ENCODE peak calls at places on chromosomes 1 and 21, in five cellular contexts. S, O, G, W and L are unnamed samples.

GRCh38 chr21:43467785-43468184 is 40.9 kb upstream of the SIK1 start:
- DNase-seq in W (peak), O (no peak), S (no peak), G (peak), L (no peak)

GRCh38 chr1:50103615-50104081 is 5.1 kb upstream of the ELAVL4 start:
- DNase-seq in S (no peak), O (no peak), W (no peak), G (no peak), L (no peak)

GRCh38 chr1:204513117-204513716 is 3.0 kb upstream of the MDM4 start:
- DNase-seq in S (no peak), G (no peak), W (no peak), O (peak), L (no peak)

GRCh38 chr21:41962425-41962966 is 8.7 kb upstream of the C2CD2 start:
- DNase-seq in O (no peak), G (no peak), S (no peak), W (no peak), L (no peak)

GRCh38 chr1:24415910-24416665 is 486 bp downstream of the NIPAL3 start:
- DNase-seq in O (no peak), S (no peak), G (peak), W (no peak), L (peak)

GRCh38 chr1:18944810-18945209 is 11.7 kb downstream of the IFFO2 start:
- DNase-seq in W (no peak), G (no peak), O (no peak), S (no peak), L (no peak)

GRCh38 chr1:40650075-40650474 is 15.4 kb downstream of the RIMS3 start:
- DNase-seq in S (no peak), O (no peak), G (peak), W (no peak), L (no peak)

GRCh38 chr1:164716992-164717703 is 158.2 kb downstream of the PBX1 start:
- DNase-seq in O (no peak), S (no peak), G (no peak), W (no peak), L (peak)

GRCh38 chr1:172582889-172583288 is 49.9 kb downstream of the SUCO start:
- DNase-seq in O (no peak), W (no peak), G (no peak), S (no peak), L (no peak)

GRCh38 chr1:64265141-64265540 is 61.7 kb downstream of the UBE2U start:
- DNase-seq in W (no peak), G (no peak), O (no peak), S (no peak), L (peak)

GRCh38 chr1:153957744-153958110 is 685 bp downstream of the CRTC2 start:
- DNase-seq in G (no peak), W (no peak), O (peak), S (no peak), L (no peak)

GRCh38 chr1:1619917-1620361 is 4.6 kb downstream of the MIB2 start:
- DNase-seq in O (no peak), W (peak), S (no peak), G (no peak), L (no peak)

GRCh38 chr1:74703386-74704182 is 29.3 kb downstream of the CRYZ start:
- DNase-seq in G (no peak), S (no peak), W (no peak), O (no peak), L (no peak)

GRCh38 chr1:54542120-54542961 is 5.7 kb upstream of the ACOT11 start:
- DNase-seq in O (peak), S (peak), G (peak), W (peak), L (peak)

GRCh38 chr1:218463194-218464156 is 118.3 kb downstream of the TGFB2 start:
- DNase-seq in G (no peak), S (peak), O (no peak), W (peak), L (peak)

GRCh38 chr1:118989878-118990378 is 1.8 kb upstream of the TBX15 start:
- DNase-seq in O (no peak), G (no peak), W (no peak), S (peak), L (no peak)

GRCh38 chr1:172002725-172003345 is 161.5 kb downstream of the DNM3 start:
- DNase-seq in O (no peak), W (no peak), G (no peak), S (no peak), L (peak)

GRCh38 chr1:74731399-74732052 is 1.3 kb downstream of the CRYZ start:
- DNase-seq in W (no peak), O (no peak), G (no peak), S (no peak), L (peak)

GRCh38 chr1:198838022-198838342 is 199.1 kb downstream of the PTPRC start:
- DNase-seq in W (no peak), G (no peak), S (no peak), O (no peak), L (no peak)

GRCh38 chr21:41877901-41878830 is 978 bp downstream of the PRDM15 start:
- DNase-seq in O (no peak), G (peak), W (no peak), S (no peak), L (peak)

GRCh38 chr1:244269169-244269568 is 182.5 kb downstream of the ADSS2 start:
- DNase-seq in O (no peak), G (no peak), W (no peak), S (no peak), L (no peak)

GRCh38 chr1:16015491-16015890 is 2.4 kb downstream of the HSPB7 start:
- DNase-seq in S (no peak), O (no peak), G (no peak), W (no peak), L (no peak)

GRCh38 chr21:43866659-43867331 is 1.8 kb downstream of the AGPAT3 start:
- DNase-seq in O (peak), W (peak), G (peak), S (no peak), L (no peak)

GRCh38 chr1:230292739-230293720 is 133.1 kb downstream of the PGBD5 start:
- DNase-seq in G (peak), W (no peak), O (no peak), S (peak), L (no peak)

GRCh38 chr1:205991237-205991636 is 12.0 kb downstream of the RAB7B start:
- DNase-seq in O (no peak), G (no peak), W (no peak), S (no peak), L (peak)

GRCh38 chr1:206963740-206964139 is 6.5 kb downstream of the FCAMR start:
- DNase-seq in G (no peak), W (no peak), S (no peak), O (no peak), L (no peak)

GRCh38 chr1:236176337-236177336 is 34.3 kb downstream of the GPR137B start:
- DNase-seq in W (no peak), G (peak), S (no peak), O (no peak), L (no peak)

GRCh38 chr1:19918057-19918456 is 5.4 kb downstream of the PLA2G2E start:
- DNase-seq in S (peak), G (peak), W (no peak), O (peak), L (peak)

GRCh38 chr1:209673631-209674417 is 1.4 kb upstream of the G0S2 start:
- DNase-seq in O (no peak), G (peak), W (peak), S (no peak), L (peak)

GRCh38 chr1:30461640-30462039 is 261.7 kb downstream of the MATN1 start:
- DNase-seq in O (no peak), G (no peak), S (peak), W (no peak), L (no peak)

GRCh38 chr1:112465122-112465521 is 43.6 kb upstream of the WNT2B start:
- DNase-seq in O (no peak), S (no peak), G (no peak), W (no peak), L (peak)

GRCh38 chr1:43543567-43543966 is 12.9 kb downstream of the PTPRF start:
- DNase-seq in S (no peak), W (no peak), O (no peak), G (no peak), L (no peak)

GRCh38 chr1:86195281-86195680 is 38.7 kb upstream of the COL24A1 start:
- DNase-seq in O (no peak), S (no peak), W (no peak), G (no peak), L (no peak)

DNA sequence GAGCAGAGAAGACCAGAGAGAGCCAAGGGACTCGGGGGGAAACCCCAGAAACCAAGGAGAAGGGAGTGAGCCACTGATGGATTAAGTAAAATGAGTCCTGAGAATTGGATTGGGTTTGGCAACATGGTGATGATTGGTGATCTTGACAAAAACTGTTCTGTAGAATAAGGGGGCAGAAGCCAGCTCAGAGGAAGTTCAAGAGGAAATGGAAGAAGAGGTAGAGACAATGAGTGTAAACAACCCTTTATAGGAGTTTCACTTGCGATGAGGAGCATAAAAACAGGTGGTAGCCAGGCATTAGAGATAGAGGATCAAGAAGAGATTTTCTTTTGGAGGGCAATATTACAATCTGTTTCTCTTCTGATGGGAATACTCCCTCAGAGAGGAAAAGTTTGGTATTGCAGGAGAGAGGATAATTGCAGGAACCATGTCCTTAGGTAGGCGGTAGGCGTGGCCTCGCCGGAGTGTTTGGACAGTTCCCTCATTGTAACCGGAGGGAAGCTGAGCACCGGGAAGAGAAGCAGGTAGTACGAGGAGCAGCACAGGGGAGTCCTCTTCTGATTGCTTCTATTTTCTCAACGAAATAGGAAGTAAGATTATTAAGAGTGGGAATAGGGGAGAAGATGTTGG is 68.4 kb upstream of the TENT5C start:
- DNase-seq in O (no peak), W (peak), S (no peak), G (peak), L (no peak)
- H3K4me3 ChIP-seq in O (no peak), W (no peak), S (no peak), G (no peak), L (no peak)

DNA sequence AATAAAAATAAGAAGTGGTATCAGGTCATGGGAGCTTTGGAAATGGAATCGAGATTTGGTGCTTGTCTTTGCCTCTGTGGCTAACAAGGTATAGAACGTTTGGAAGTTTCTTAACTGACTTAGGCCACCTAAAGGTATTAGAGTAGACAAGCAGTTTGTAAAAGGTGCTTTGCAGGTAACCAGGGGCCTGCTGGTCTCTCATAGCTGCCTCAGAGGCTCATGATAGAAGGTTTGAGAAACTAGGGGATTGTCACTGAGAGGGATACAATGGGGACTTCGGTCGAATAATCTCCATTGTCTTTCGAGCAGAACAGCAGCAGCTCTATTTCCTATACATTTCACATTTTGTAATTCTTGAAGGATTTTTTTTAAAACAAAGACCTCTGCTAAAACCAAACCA is 37.6 kb downstream of the C21orf91 start:
- DNase-seq in O (no peak), W (no peak), S (no peak), G (no peak), L (no peak)
- TF ChIP-seq CTCF in O (no peak), W (no peak), S (no peak), G (no peak), L (no peak)

DNA sequence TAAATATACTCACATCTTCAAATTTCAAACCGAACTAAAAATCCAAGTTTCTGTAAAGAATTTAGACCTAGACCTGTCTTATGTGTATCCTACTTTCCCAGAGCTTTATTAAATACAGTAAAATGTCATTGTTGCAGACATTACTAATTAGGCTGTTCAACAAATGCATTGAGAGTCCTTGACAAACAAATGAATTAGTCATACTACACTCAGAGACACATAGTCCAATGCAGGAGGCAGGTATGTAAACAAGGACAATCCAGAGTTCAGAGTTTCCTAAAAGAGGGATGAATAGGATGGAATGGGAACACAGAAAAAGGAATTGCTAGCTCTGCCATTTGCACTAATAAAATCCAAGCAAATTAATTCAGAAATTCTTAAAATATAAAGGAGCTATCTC is 1.6 kb upstream of the EGLN1 start:
- DNase-seq in G (no peak), O (no peak), W (no peak), S (no peak), L (no peak)
- H3K4me3 ChIP-seq in G (no peak), O (no peak), W (no peak), S (no peak), L (no peak)

DNA sequence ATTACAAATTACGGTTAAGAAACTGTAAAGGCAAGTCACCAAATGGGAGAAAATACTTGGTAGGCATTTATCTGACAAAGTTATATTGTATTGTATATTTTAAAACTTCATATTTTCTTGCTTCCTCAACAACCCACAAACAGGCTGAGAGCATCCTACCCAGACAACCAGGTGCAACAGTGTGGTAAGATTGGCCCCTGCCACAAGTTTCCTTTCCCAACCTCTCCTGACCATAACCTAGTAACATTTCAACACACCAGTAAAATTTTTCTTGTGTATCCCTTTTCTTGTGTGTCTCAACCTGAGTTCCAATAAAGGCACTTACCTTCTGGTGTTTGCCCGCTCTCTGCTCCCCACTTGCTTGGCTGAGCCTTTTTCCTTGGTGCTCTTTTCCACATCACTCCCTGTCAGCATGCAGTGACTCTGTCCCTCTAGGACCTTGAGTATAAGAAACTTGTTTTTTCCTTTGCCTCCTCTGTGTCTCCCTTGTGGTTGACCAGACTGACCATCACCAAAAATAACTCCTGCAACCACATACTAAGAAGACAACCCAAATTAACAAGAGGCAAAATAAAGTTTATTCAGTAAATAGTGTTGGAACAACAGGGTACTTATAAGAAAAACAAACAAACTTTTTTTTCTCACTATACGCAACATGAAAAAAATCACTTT is 40.9 kb downstream of the FCRL3 start:
- DNase-seq in W (no peak), O (no peak), S (no peak), G (no peak), L (no peak)
- TF ChIP-seq CTCF in W (no peak), O (no peak), S (no peak), G (no peak), L (no peak)

DNA sequence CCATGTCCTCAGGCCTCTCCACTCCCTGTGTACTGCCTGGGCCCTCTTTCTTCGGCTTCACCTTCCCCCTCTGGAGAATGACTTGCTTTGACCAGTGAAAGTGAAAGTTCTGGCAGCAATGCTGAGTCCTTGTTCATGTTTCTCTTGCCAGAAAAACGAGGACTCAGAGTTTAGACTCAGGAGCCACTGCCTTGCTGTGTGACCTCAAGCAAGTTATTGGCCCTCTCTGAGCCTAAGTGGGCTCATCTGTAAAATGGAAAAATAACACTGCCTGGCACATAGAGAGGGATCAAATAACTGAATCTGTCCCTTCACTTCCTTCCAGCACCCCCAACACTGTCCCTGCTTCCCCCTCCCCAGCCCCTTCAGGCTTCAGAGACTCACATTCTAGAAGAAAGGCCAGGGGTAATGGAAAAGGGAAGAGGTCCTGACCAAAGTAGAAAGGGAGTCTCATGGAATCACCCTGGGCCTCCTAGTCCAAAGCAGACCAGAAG is 1.6 kb downstream of the C1QA start:
- DNase-seq in G (no peak), W (no peak), S (no peak), O (no peak), L (no peak)
- H3K4me3 ChIP-seq in G (no peak), W (peak), S (peak), O (no peak), L (no peak)

DNA sequence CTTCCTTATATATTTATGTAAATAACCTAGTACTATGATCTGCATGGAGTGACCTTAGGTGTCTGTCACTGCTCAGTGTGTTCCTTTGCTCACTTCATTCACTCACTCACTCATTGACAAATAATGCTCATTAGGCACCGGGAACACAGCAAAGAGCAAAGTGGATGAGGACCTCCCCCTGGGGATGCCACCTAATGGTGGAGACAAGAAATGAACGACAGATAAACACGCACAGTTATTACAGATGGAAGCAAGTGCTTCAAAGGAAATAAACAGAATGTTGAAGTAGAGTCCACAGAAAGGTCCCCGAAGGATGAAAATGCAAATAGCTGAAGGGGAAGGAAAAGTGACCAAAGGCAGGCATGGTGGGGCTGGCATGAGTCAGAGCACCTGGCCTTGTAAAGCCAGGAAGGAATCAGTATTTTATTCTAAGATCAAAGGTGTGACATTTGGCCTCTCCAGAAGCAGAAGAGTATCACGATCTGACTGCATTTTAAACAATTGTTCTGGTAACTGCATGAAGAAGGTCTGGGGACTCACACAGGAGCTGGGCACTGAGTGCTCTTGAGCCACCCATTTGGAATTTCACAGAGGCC is 23.1 kb downstream of the MAB21L3 start:
- DNase-seq in S (no peak), G (no peak), W (no peak), O (no peak), L (no peak)
- TF ChIP-seq CTCF in S (no peak), G (no peak), W (no peak), O (no peak), L (no peak)

GRCh38 chr1:148263906-148264255 is 111.8 kb upstream of the NBPF11 start:
- DNase-seq in S (no peak), O (no peak), G (no peak), W (no peak), L (no peak)
- H3K4me3 ChIP-seq in S (peak), O (peak), G (peak), W (peak), L (peak)